ENCODE peak calls at places on chromosome 20, in five cellular contexts. N, A, J, P and U are unnamed samples.

GRCh38 chr20:4972506-4973251 is 28.6 kb downstream of the SLC23A2 start:
- DNase-seq in N (no peak), A (no peak), J (no peak), P (no peak), U (no peak)

GRCh38 chr20:427401-427800 is 19.3 kb downstream of the RBCK1 start:
- DNase-seq in N (no peak), A (no peak), J (no peak), P (no peak), U (no peak)

GRCh38 chr20:52454660-52455059 is 263.1 kb upstream of the ZFP64 start:
- DNase-seq in N (no peak), A (no peak), J (no peak), P (no peak), U (no peak)

GRCh38 chr20:32687180-32687532 is 13.4 kb upstream of the C20orf203 start:
- DNase-seq in N (no peak), A (no peak), J (no peak), P (no peak), U (no peak)

GRCh38 chr20:20489054-20489453 is 121.2 kb downstream of the INSM1 start:
- DNase-seq in N (no peak), A (no peak), J (no peak), P (no peak), U (no peak)

GRCh38 chr20:49529470-49529869 is 38.5 kb downstream of the PTGIS start:
- DNase-seq in N (no peak), A (peak; percentile 81), J (no peak), P (no peak), U (no peak)

GRCh38 chr20:32970115-32970972 is 33.9 kb downstream of the SUN5 start:
- DNase-seq in N (no peak), A (no peak), J (no peak), P (peak; percentile 0), U (no peak)

GRCh38 chr20:46192376-46192944 is 74.3 kb downstream of the CD40 start:
- DNase-seq in N (no peak), A (no peak), J (no peak), P (no peak), U (no peak)

GRCh38 chr20:48875914-48876240 is 45.6 kb upstream of the ARFGEF2 start:
- DNase-seq in N (no peak), A (peak; percentile 89), J (peak; percentile 9), P (no peak), U (no peak)

GRCh38 chr20:11454966-11455799 is 462.5 kb upstream of the BTBD3 start:
- DNase-seq in N (no peak), A (peak; percentile 76), J (peak; percentile 66), P (peak; percentile 19), U (no peak)

GRCh38 chr20:19348582-19348981 is 136.1 kb downstream of the SLC24A3 start:
- DNase-seq in N (no peak), A (no peak), J (no peak), P (no peak), U (no peak)

GRCh38 chr20:53581444-53582311 is 12.0 kb downstream of the ZNF217 start:
- DNase-seq in N (peak; percentile 47), A (no peak), J (no peak), P (no peak), U (no peak)

GRCh38 chr20:63272105-63273078 is at the start of gene ARFGAP1:
- DNase-seq in N (peak; percentile 89), A (peak; percentile 96), J (peak; percentile 86), P (peak; percentile 97), U (peak; percentile 67)

GRCh38 chr20:23150304-23151007 is 64.3 kb upstream of the CD93 start:
- DNase-seq in N (peak; percentile 7), A (no peak), J (no peak), P (no peak), U (no peak)

GRCh38 chr20:23149623-23150279 is 63.6 kb upstream of the CD93 start:
- DNase-seq in N (no peak), A (no peak), J (no peak), P (no peak), U (no peak)

GRCh38 chr20:23147647-23147963 is 61.5 kb upstream of the CD93 start:
- DNase-seq in N (no peak), A (no peak), J (no peak), P (no peak), U (no peak)

GRCh38 chr20:23147964-23148720 is 62.0 kb upstream of the CD93 start:
- DNase-seq in N (no peak), A (no peak), J (peak; percentile 90), P (peak; percentile 18), U (peak; percentile 44)

GRCh38 chr20:23148721-23149570 is 62.8 kb upstream of the CD93 start:
- DNase-seq in N (no peak), A (no peak), J (no peak), P (no peak), U (no peak)
- TF ChIP-seq CTCF in N (no peak), A (no peak), J (no peak), P (no peak), U (no peak)

DNA sequence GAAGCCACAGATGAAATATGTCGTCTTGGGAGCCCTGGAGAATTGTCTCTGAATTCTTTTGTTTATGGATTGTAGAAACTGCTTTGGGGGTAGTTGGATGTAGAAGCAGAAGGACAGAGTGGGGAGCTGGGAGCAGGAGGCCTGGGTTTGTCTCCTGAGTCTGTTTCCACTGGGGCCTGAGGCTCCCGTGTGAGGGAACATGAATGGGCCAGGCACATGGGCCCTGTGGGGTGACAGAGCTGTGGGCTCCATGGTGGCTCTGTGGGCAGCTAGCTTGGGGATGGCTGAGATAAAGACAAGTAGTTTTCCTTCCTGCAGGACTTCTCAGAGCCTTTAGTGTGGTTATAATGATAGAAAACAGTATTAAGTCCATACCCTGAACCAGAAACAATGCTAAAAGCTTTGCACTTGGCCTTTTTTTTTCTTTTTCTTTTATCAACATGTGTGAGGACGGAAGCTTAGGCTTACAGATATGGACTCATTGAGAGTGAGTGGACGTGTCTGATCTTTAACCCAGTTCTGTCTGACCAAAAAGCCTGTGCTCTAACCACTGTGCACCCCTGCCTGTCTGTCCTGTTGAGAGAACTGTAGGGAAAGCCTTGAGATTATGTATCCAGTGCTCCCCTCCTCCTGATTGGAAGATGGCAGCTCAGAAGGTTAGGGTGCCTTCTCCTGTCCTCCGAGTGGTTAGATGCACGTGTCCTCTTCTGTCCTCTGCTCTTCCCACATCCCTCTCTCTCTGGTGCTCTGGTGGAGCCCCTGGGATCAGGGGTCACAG is 98.3 kb downstream of the CDH26 start:
- DNase-seq in N (no peak), A (no peak), J (no peak), P (no peak), U (no peak)
- TF ChIP-seq CTCF in N (no peak), A (no peak), J (no peak), P (no peak), U (no peak)

DNA sequence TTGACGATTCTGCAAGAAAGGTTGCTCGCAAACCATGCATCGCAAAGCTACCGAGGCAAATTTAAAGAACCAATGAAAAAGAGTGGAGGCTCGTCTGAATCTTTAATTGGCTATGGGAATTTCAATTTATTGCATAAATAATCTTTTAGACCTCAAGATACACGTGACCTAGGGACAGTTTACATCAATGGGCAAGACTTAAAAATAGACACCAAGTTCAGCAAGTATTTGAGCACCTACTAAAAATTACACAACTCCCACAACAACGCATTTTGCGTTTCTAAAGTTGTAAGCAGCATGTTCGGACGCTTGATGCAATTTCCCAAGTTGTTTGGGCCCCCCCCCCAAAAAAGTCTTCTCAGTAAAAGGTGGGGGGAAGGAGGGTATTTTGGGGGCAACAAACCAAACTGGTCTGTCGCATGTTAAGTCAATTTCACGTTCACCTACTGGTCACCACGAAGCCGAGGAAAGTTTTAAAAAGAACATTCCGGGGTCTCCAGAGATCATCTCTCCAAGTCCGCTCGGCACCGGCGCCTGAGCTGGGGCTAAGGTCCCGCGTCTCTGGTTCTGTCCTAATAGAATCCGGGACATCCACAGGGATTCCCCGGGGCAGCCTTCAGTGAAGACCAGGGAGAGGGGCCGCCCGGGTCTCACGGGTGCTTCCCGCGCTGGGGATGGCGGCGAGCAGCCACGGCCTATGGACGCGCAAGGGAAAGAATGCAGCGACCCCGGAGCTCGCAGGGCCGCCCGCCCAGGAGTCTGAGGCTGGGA is 814 bp downstream of the SNX5 start:
- DNase-seq in N (no peak), A (no peak), J (no peak), P (no peak), U (no peak)
- TF ChIP-seq CTCF in N (no peak), A (no peak), J (no peak), P (no peak), U (no peak)

DNA sequence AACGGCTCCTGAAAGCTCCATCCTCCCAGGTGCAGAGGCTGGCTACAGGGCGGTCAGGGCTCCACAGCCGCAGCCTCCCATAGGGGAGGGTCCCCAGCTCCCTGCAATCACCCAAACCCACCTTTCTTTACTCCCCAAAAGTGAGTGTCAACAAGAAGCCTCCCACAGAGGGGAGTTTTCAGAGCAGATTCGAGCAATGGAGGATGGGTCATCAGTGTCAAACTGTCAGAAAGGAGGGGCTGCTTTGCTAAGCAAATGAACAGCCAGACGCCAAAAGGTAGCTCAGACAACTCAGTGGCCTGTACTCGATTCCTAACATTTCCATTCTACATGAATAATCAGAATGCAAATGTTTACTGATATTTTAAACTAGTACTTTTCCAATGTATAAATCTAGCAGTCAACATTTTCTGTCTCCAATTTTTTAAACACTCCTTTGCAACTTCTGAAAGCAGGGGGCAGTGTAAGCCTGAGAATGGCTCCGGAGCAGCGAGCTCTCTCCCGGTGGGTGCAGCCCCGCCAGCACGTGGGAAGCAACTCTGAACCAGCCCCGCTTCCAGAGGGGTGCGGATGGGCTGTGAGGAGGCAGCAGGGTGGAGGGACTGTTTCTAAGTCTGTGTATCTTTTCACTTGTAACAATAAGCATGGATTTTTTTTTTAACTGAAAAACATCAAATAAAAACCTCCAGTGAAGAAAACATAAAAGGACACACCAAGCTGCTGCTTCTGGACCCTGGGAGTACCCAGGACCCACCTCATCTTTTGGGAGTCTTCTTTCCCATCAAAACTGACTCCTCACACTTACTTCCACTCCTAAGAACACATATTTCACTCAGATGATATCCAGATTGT is 54.9 kb downstream of the TAF4 start:
- DNase-seq in N (peak; percentile 66), A (peak; percentile 80), J (peak; percentile 46), P (peak; percentile 76), U (no peak)
- TF ChIP-seq CTCF in N (peak; percentile 89), A (peak; percentile 73), J (peak; percentile 71), P (peak; percentile 76), U (peak; percentile 66)

GRCh38 chr20:7113577-7114466 is 346.3 kb downstream of the BMP2 start:
- DNase-seq in N (no peak), A (peak; percentile 64), J (peak; percentile 5), P (peak; percentile 57), U (peak; percentile 10)
- TF ChIP-seq CTCF in N (no peak), A (peak; percentile 70), J (peak; percentile 45), P (peak; percentile 35), U (peak; percentile 66)

GRCh38 chr20:61161649-61162210 is 90.3 kb upstream of the CDH4 start:
- DNase-seq in N (no peak), A (no peak), J (no peak), P (no peak), U (no peak)
- TF ChIP-seq CTCF in N (no peak), A (no peak), J (peak; percentile 6), P (no peak), U (no peak)

GRCh38 chr20:57335392-57335791 is 5.8 kb downstream of the SPO11 start:
- DNase-seq in N (no peak), A (peak; percentile 41), J (no peak), P (no peak), U (no peak)
- TF ChIP-seq CTCF in N (no peak), A (peak; percentile 49), J (no peak), P (no peak), U (peak; percentile 14)

GRCh38 chr20:34709836-34710567 is 5.9 kb downstream of the TP53INP2 start:
- DNase-seq in N (peak; percentile 75), A (peak; percentile 87), J (peak; percentile 69), P (peak; percentile 67), U (peak; percentile 16)
- TF ChIP-seq CTCF in N (no peak), A (peak; percentile 85), J (peak; percentile 22), P (peak; percentile 30), U (peak; percentile 42)

GRCh38 chr20:44750081-44750805 is 4.6 kb downstream of the KCNK15 start:
- DNase-seq in N (no peak), A (peak; percentile 43), J (no peak), P (no peak), U (no peak)
- TF ChIP-seq CTCF in N (no peak), A (no peak), J (no peak), P (peak; percentile 26), U (peak; percentile 16)